ENCODE peak calls at places on chromosomes 16 and 17, in four cellular contexts. Q, S, E and D are unnamed samples. For H3K9me2, the result is how much of the 10 kb centered on the place peaks cover.

GRCh38 chr17:60738287-60738686 is 60.6 kb downstream of the BCAS3 start:
- DNase-seq in Q (no peak), S (no peak), E (no peak), D (no peak)

GRCh38 chr16:9943121-9943520 is 239.1 kb downstream of the GRIN2A start:
- DNase-seq in Q (no peak), S (no peak), E (no peak), D (no peak)

GRCh38 chr16:81645303-81645702 is 133.8 kb upstream of the PLCG2 start:
- DNase-seq in Q (no peak), S (peak), E (peak), D (no peak)

GRCh38 chr17:6461792-6462524 is 17.7 kb downstream of the PIMREG start:
- DNase-seq in Q (no peak), S (no peak), E (no peak), D (no peak)

GRCh38 chr16:12097523-12098428 is 121.2 kb downstream of the SNX29 start:
- DNase-seq in Q (no peak), S (peak), E (peak), D (no peak)

GRCh38 chr17:33962857-33963655 is 292.0 kb upstream of the CCL2 start:
- DNase-seq in Q (no peak), S (no peak), E (no peak), D (no peak)

GRCh38 chr17:17628388-17629008 is 37.0 kb upstream of the PEMT start:
- DNase-seq in Q (peak), S (no peak), E (peak), D (peak)

GRCh38 chr17:9979463-9979995 is 74.5 kb upstream of the RCVRN start:
- DNase-seq in Q (no peak), S (no peak), E (peak), D (no peak)

GRCh38 chr17:37694734-37695133 is 50.1 kb downstream of the HNF1B start:
- DNase-seq in Q (no peak), S (no peak), E (no peak), D (no peak)

GRCh38 chr16:2039286-2040030 is 8.2 kb downstream of the NTHL1 start:
- DNase-seq in Q (no peak), S (peak), E (peak), D (no peak)

DNA sequence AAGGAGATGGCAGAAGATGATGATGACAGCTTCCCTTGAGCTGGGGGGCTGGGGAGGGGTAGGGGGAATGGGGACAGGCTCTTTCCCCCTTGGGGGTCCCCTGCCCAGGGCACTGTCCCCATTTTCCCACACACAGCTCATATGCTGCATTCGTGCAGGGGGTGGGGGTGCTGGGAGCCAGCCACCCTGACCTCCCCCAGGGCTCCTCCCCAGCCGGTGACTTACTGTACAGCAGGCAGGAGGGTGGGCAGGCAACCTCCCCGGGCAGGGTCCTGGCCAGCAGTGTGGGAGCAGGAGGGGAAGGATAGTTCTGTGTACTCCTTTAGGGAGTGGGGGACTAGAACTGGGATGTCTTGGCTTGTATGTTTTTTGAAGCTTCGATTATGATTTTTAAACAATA is 16.9 kb downstream of the PSMD3 start:
- DNase-seq in Q (no peak), S (no peak), E (no peak), D (no peak)
- H3K9me2 ChIP-seq in Q (under half), S (under half), E (under half), D (under half)

GRCh38 chr17:45145035-45145389 is 3.3 kb upstream of the HEXIM1 start:
- DNase-seq in Q (no peak), S (no peak), E (no peak), D (no peak)

GRCh38 chr17:45147102-45147580 is 1.1 kb upstream of the HEXIM1 start:
- DNase-seq in Q (peak), S (peak), E (peak), D (no peak)

GRCh38 chr17:45146166-45146565 is 2.1 kb upstream of the HEXIM1 start:
- DNase-seq in Q (no peak), S (no peak), E (no peak), D (no peak)

GRCh38 chr17:45147581-45148182 is 593 bp upstream of the HEXIM1 start:
- DNase-seq in Q (peak), S (peak), E (peak), D (peak)

GRCh38 chr17:45146616-45147101 is 1.6 kb upstream of the HEXIM1 start:
- DNase-seq in Q (peak), S (peak), E (peak), D (no peak)
- TF ChIP-seq EZH2phosphoT487 in Q (no peak), S (no peak), E (no peak), D (no peak)

GRCh38 chr16:3549906-3550305 is 27.3 kb downstream of the NLRC3 start:
- DNase-seq in Q (no peak), S (no peak), E (no peak), D (no peak)

GRCh38 chr16:3548859-3549258 is 28.3 kb downstream of the NLRC3 start:
- DNase-seq in Q (no peak), S (no peak), E (no peak), D (no peak)

GRCh38 chr16:3548445-3548844 is 28.8 kb downstream of the NLRC3 start:
- DNase-seq in Q (no peak), S (no peak), E (no peak), D (no peak)

GRCh38 chr16:3553138-3553923 is 23.9 kb downstream of the NLRC3 start:
- DNase-seq in Q (no peak), S (no peak), E (no peak), D (no peak)

GRCh38 chr16:3550851-3551847 is 26.1 kb downstream of the NLRC3 start:
- DNase-seq in Q (no peak), S (no peak), E (no peak), D (no peak)
- H3K9me2 ChIP-seq in Q (under half), S (under half), E (under half), D (under half)

GRCh38 chr17:28488884-28489276 is 15.4 kb downstream of the SLC13A2 start:
- DNase-seq in Q (no peak), S (no peak), E (no peak), D (no peak)

GRCh38 chr17:28488154-28488883 is 14.9 kb downstream of the SLC13A2 start:
- DNase-seq in Q (no peak), S (peak), E (no peak), D (no peak)

GRCh38 chr17:28482551-28483199 is 9.2 kb downstream of the SLC13A2 start:
- DNase-seq in Q (no peak), S (no peak), E (no peak), D (no peak)

GRCh38 chr17:28484296-28484695 is 10.9 kb downstream of the SLC13A2 start:
- DNase-seq in Q (no peak), S (no peak), E (no peak), D (no peak)

DNA sequence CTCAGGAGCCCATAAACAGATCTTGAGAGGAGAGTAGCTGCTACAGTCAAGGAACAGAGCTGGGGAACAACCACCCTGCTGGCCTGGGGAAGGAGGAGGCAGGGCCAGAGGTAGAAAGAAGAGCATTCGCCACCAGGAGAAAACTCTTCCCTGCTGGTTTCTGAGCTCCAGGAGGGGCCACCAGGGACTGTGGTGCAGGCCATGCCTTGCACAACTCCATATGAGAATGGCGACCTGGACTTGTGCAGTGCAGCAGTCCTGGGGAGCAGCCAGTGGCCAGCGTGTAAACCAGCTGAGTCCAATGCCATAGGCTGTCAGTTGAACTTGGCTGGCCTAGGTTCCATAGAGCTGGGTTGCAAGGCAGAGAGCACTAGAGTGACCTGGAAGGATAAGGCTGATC is 11.6 kb downstream of the SLC13A2 start:
- DNase-seq in Q (no peak), S (no peak), E (no peak), D (no peak)
- TF ChIP-seq EZH2phosphoT487 in Q (no peak), S (no peak), E (no peak), D (no peak)

GRCh38 chr16:83934684-83934977 is 18.4 kb upstream of the OSGIN1 start:
- DNase-seq in Q (no peak), S (no peak), E (no peak), D (no peak)

GRCh38 chr16:83933885-83934683 is 19.0 kb upstream of the OSGIN1 start:
- DNase-seq in Q (no peak), S (no peak), E (peak), D (no peak)

GRCh38 chr16:83935858-83936255 is 17.2 kb upstream of the OSGIN1 start:
- DNase-seq in Q (no peak), S (no peak), E (no peak), D (no peak)

GRCh38 chr16:83936581-83937165 is 16.4 kb upstream of the OSGIN1 start:
- DNase-seq in Q (no peak), S (no peak), E (no peak), D (no peak)

GRCh38 chr16:83935005-83935857 is 17.8 kb upstream of the OSGIN1 start:
- DNase-seq in Q (no peak), S (no peak), E (no peak), D (no peak)
- H3K9me2 ChIP-seq in Q (under half), S (under half), E (under half), D (under half)

GRCh38 chr17:29573558-29573870 is 5.0 kb downstream of the TP53I13 start:
- DNase-seq in Q (no peak), S (no peak), E (no peak), D (no peak)

GRCh38 chr17:29574732-29575510 is 6.4 kb downstream of the TP53I13 start:
- DNase-seq in Q (no peak), S (peak), E (no peak), D (no peak)

GRCh38 chr17:29575511-29576213 is 7.2 kb downstream of the TP53I13 start:
- DNase-seq in Q (no peak), S (no peak), E (no peak), D (no peak)

GRCh38 chr17:29572691-29573557 is 4.4 kb downstream of the TP53I13 start:
- DNase-seq in Q (peak), S (peak), E (peak), D (peak)

DNA sequence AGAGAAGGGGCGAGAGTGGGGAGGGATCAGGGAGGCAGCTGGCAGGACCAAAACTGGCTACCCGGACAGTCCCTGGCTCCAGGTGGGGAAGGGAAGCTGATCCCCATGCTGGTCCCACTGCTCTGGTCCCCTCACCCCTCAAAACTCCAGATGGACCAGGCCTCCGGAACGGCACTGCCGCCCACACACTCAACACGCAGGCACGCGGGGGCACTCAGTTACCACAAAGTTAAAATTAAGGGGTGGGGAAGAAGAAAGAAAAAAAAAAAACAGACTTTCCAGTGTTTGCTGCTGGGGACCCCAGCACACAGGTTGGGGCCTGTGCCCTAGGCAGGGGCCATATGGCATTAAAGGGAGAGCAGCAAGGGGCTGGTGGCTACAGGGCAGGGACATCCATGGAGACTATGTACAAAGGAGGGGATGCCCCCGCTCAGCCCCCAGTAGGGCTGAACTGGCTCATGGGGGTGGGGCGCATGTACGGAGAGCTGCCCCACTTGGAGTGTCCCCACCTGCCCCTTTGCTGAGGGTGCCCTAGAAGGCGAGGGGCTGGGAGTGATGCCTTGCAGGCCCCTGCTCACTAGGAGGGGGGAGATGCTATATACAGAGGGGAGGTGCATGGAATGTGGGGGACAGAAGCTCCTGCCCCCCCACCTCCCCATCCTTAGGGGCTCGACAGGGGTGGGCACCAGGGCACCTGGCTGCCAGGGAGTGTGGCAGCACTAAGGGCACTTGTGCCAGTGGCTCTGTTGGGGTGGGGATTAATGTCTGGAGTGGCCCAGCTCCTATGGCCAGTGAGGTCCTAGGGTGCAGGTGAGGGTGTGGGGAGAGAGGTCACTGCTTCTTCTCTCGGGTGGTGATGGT is 5.6 kb downstream of the TP53I13 start:
- DNase-seq in Q (no peak), S (no peak), E (no peak), D (no peak)
- TF ChIP-seq EZH2phosphoT487 in Q (no peak), S (no peak), E (no peak), D (no peak)

GRCh38 chr16:89993971-89994370 is 25.3 kb downstream of the DBNDD1 start:
- DNase-seq in Q (no peak), S (no peak), E (no peak), D (no peak)
- H3K9me2 ChIP-seq in Q (under half), S (under half), E (under half), D (under half)